ENCODE peak calls at places on chromosomes 12 and 14, in eight cellular contexts. One of them, this sample, is unnamed.

GRCh38 chr12:53219956-53220856 is 11.8 kb downstream of the RARG start:
- DNase-seq in testis: peak
- DNase-seq in ovary: peak
- DNase-seq in progenitor cell of endocrine pancreas: no peak
- DNase-seq in fibroblast of the aortic adventitia: peak
- DNase-seq in tibial artery: peak
- DNase-seq in fibroblast of mammary gland: peak
- DNase-seq in AG04450: no peak
- DNase-seq in this sample: no peak

GRCh38 chr14:58650857-58651256 is 13.1 kb downstream of the DACT1 start:
- DNase-seq in fibroblast of mammary gland: no peak
- DNase-seq in AG04450: no peak
- DNase-seq in progenitor cell of endocrine pancreas: no peak
- DNase-seq in tibial artery: no peak
- DNase-seq in fibroblast of the aortic adventitia: no peak
- DNase-seq in ovary: no peak
- DNase-seq in testis: no peak
- DNase-seq in this sample: no peak

GRCh38 chr12:79514730-79515525 is 175.8 kb downstream of the PAWR start:
- DNase-seq in fibroblast of mammary gland: peak
- DNase-seq in tibial artery: no peak
- DNase-seq in ovary: no peak
- DNase-seq in fibroblast of the aortic adventitia: no peak
- DNase-seq in progenitor cell of endocrine pancreas: no peak
- DNase-seq in testis: no peak
- DNase-seq in AG04450: no peak
- DNase-seq in this sample: no peak

GRCh38 chr14:69574954-69575295 is 254 bp upstream of the CCDC177 start:
- DNase-seq in progenitor cell of endocrine pancreas: no peak
- DNase-seq in AG04450: no peak
- DNase-seq in ovary: no peak
- DNase-seq in tibial artery: no peak
- DNase-seq in fibroblast of the aortic adventitia: no peak
- DNase-seq in fibroblast of mammary gland: no peak
- DNase-seq in testis: no peak
- DNase-seq in this sample: no peak

GRCh38 chr14:70906785-70907171 is 481 bp upstream of the PCNX1 start:
- DNase-seq in tibial artery: no peak
- DNase-seq in fibroblast of mammary gland: no peak
- DNase-seq in ovary: no peak
- DNase-seq in fibroblast of the aortic adventitia: peak
- DNase-seq in progenitor cell of endocrine pancreas: no peak
- DNase-seq in AG04450: no peak
- DNase-seq in testis: no peak
- DNase-seq in this sample: no peak

GRCh38 chr12:132347471-132347855 is 18.1 kb upstream of the GALNT9 start:
- DNase-seq in tibial artery: no peak
- DNase-seq in fibroblast of the aortic adventitia: no peak
- DNase-seq in fibroblast of mammary gland: no peak
- DNase-seq in testis: no peak
- DNase-seq in progenitor cell of endocrine pancreas: no peak
- DNase-seq in ovary: no peak
- DNase-seq in AG04450: no peak
- DNase-seq in this sample: no peak

GRCh38 chr12:22255097-22255496 is 79.4 kb downstream of the ST8SIA1 start:
- DNase-seq in AG04450: no peak
- DNase-seq in tibial artery: no peak
- DNase-seq in fibroblast of the aortic adventitia: no peak
- DNase-seq in ovary: no peak
- DNase-seq in fibroblast of mammary gland: no peak
- DNase-seq in testis: no peak
- DNase-seq in progenitor cell of endocrine pancreas: no peak
- DNase-seq in this sample: no peak

GRCh38 chr12:4589941-4590340 is 27.9 kb downstream of the DYRK4 start:
- DNase-seq in testis: no peak
- DNase-seq in ovary: no peak
- DNase-seq in fibroblast of mammary gland: peak
- DNase-seq in fibroblast of the aortic adventitia: peak
- DNase-seq in progenitor cell of endocrine pancreas: no peak
- DNase-seq in AG04450: no peak
- DNase-seq in tibial artery: no peak
- DNase-seq in this sample: no peak

GRCh38 chr14:68403794-68404522 is 388.9 kb downstream of the ZFP36L1 start:
- DNase-seq in testis: no peak
- DNase-seq in tibial artery: no peak
- DNase-seq in progenitor cell of endocrine pancreas: no peak
- DNase-seq in fibroblast of the aortic adventitia: no peak
- DNase-seq in AG04450: no peak
- DNase-seq in fibroblast of mammary gland: no peak
- DNase-seq in ovary: no peak
- DNase-seq in this sample: no peak

GRCh38 chr12:119283315-119283714 is 51.2 kb upstream of the CCDC60 start:
- DNase-seq in fibroblast of mammary gland: no peak
- DNase-seq in tibial artery: no peak
- DNase-seq in ovary: no peak
- DNase-seq in AG04450: no peak
- DNase-seq in testis: no peak
- DNase-seq in fibroblast of the aortic adventitia: no peak
- DNase-seq in progenitor cell of endocrine pancreas: no peak
- DNase-seq in this sample: no peak

GRCh38 chr14:75437201-75438143 is 9.7 kb downstream of the JDP2 start:
- DNase-seq in fibroblast of mammary gland: no peak
- DNase-seq in fibroblast of the aortic adventitia: no peak
- DNase-seq in AG04450: no peak
- DNase-seq in testis: no peak
- DNase-seq in progenitor cell of endocrine pancreas: no peak
- DNase-seq in tibial artery: no peak
- DNase-seq in ovary: no peak
- DNase-seq in this sample: no peak

GRCh38 chr14:53032838-53033390 is 82.1 kb upstream of the FERMT2 start:
- DNase-seq in ovary: no peak
- DNase-seq in AG04450: no peak
- DNase-seq in fibroblast of the aortic adventitia: no peak
- DNase-seq in tibial artery: no peak
- DNase-seq in fibroblast of mammary gland: no peak
- DNase-seq in progenitor cell of endocrine pancreas: no peak
- DNase-seq in testis: no peak
- DNase-seq in this sample: no peak

GRCh38 chr14:72942934-72943333 is 16.7 kb downstream of the DCAF4 start:
- DNase-seq in ovary: no peak
- DNase-seq in progenitor cell of endocrine pancreas: no peak
- DNase-seq in testis: no peak
- DNase-seq in tibial artery: no peak
- DNase-seq in fibroblast of the aortic adventitia: no peak
- DNase-seq in fibroblast of mammary gland: no peak
- DNase-seq in AG04450: no peak
- DNase-seq in this sample: no peak

GRCh38 chr12:28817524-28817923 is 331.6 kb upstream of the FAR2 start:
- DNase-seq in testis: no peak
- DNase-seq in tibial artery: no peak
- DNase-seq in ovary: no peak
- DNase-seq in AG04450: no peak
- DNase-seq in fibroblast of mammary gland: no peak
- DNase-seq in fibroblast of the aortic adventitia: no peak
- DNase-seq in progenitor cell of endocrine pancreas: no peak
- DNase-seq in this sample: no peak

GRCh38 chr14:101948666-101949205 is 15.6 kb upstream of the DYNC1H1 start:
- DNase-seq in fibroblast of mammary gland: no peak
- DNase-seq in progenitor cell of endocrine pancreas: no peak
- DNase-seq in AG04450: no peak
- DNase-seq in ovary: no peak
- DNase-seq in fibroblast of the aortic adventitia: no peak
- DNase-seq in testis: no peak
- DNase-seq in tibial artery: no peak
- DNase-seq in this sample: no peak

GRCh38 chr14:54555651-54556050 is 11.3 kb upstream of the SAMD4A start:
- DNase-seq in ovary: no peak
- DNase-seq in fibroblast of the aortic adventitia: no peak
- DNase-seq in testis: no peak
- DNase-seq in progenitor cell of endocrine pancreas: no peak
- DNase-seq in tibial artery: no peak
- DNase-seq in fibroblast of mammary gland: peak
- DNase-seq in AG04450: no peak
- DNase-seq in this sample: no peak
- TF ChIP-seq CTCF in ovary: no peak
- TF ChIP-seq CTCF in fibroblast of the aortic adventitia: no peak
- TF ChIP-seq CTCF in testis: no peak
- TF ChIP-seq CTCF in progenitor cell of endocrine pancreas: no peak
- TF ChIP-seq CTCF in tibial artery: no peak
- TF ChIP-seq CTCF in fibroblast of mammary gland: peak
- TF ChIP-seq CTCF in AG04450: peak
- TF ChIP-seq CTCF in this sample: no peak

GRCh38 chr12:104736307-104736706 is 221.8 kb downstream of the SLC41A2 start:
- DNase-seq in tibial artery: no peak
- DNase-seq in ovary: no peak
- DNase-seq in fibroblast of the aortic adventitia: peak
- DNase-seq in progenitor cell of endocrine pancreas: no peak
- DNase-seq in testis: no peak
- DNase-seq in fibroblast of mammary gland: peak
- DNase-seq in AG04450: peak
- DNase-seq in this sample: no peak

GRCh38 chr12:104735801-104736200 is 222.3 kb downstream of the SLC41A2 start:
- DNase-seq in fibroblast of the aortic adventitia: no peak
- DNase-seq in ovary: no peak
- DNase-seq in AG04450: no peak
- DNase-seq in progenitor cell of endocrine pancreas: no peak
- DNase-seq in tibial artery: no peak
- DNase-seq in fibroblast of mammary gland: no peak
- DNase-seq in testis: no peak
- DNase-seq in this sample: no peak

GRCh38 chr12:104734541-104735075 is 223.5 kb downstream of the SLC41A2 start:
- DNase-seq in fibroblast of mammary gland: no peak
- DNase-seq in ovary: no peak
- DNase-seq in fibroblast of the aortic adventitia: no peak
- DNase-seq in testis: no peak
- DNase-seq in tibial artery: no peak
- DNase-seq in progenitor cell of endocrine pancreas: no peak
- DNase-seq in AG04450: no peak
- DNase-seq in this sample: no peak

GRCh38 chr12:104730761-104731160 is 227.3 kb downstream of the SLC41A2 start:
- DNase-seq in AG04450: no peak
- DNase-seq in testis: no peak
- DNase-seq in ovary: no peak
- DNase-seq in progenitor cell of endocrine pancreas: no peak
- DNase-seq in tibial artery: no peak
- DNase-seq in fibroblast of mammary gland: no peak
- DNase-seq in fibroblast of the aortic adventitia: no peak
- DNase-seq in this sample: no peak

DNA sequence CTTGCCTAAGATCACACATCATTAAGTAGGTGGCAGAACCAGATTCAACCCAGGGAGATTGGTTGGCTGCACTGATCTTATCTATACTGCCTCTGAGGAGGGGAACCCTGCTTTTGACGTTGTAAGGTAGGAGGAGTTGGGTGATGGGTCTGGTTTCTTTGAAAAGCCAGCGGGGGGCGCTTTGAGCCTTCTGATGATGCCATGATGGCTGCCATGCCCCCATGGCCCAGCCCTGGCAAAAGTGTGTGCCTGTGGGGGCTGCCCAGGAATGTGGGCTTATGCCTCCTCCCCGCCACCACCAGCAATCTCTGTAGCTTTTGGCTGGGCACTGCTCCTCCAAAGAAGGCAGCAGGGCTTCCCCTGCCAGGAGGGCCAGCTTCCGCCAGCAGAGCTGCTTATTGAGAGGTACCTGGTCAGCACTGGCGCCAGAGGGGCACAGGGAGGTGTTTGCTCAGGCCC is 224.3 kb downstream of the SLC41A2 start:
- DNase-seq in fibroblast of mammary gland: no peak
- DNase-seq in AG04450: no peak
- DNase-seq in ovary: no peak
- DNase-seq in fibroblast of the aortic adventitia: no peak
- DNase-seq in testis: no peak
- DNase-seq in tibial artery: no peak
- DNase-seq in progenitor cell of endocrine pancreas: no peak
- DNase-seq in this sample: no peak
- TF ChIP-seq CTCF in fibroblast of mammary gland: no peak
- TF ChIP-seq CTCF in AG04450: no peak
- TF ChIP-seq CTCF in ovary: no peak
- TF ChIP-seq CTCF in fibroblast of the aortic adventitia: no peak
- TF ChIP-seq CTCF in testis: no peak
- TF ChIP-seq CTCF in tibial artery: peak
- TF ChIP-seq CTCF in progenitor cell of endocrine pancreas: no peak
- TF ChIP-seq CTCF in this sample: peak

DNA sequence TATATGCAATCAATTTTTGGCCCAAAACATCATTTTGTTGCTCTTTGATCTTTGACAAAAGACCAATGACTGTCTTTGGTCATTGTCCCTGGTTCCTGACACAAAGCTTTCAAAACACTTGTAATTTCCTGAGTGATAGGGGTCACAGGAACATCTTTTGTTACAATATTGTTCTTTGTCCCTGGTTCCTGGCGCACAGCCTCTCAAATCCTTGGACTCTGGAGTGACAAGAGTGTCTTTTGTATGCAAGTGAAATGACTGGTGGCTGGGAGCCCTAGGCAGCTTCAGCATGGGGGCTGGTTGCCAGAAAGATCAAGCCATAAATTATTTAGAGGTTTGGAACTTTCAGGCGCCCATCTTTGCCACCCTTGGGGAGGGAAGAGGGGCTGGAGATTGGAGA is 53.9 kb downstream of the DNAH10 start:
- DNase-seq in AG04450: no peak
- DNase-seq in fibroblast of mammary gland: no peak
- DNase-seq in fibroblast of the aortic adventitia: no peak
- DNase-seq in testis: peak
- DNase-seq in tibial artery: no peak
- DNase-seq in progenitor cell of endocrine pancreas: no peak
- DNase-seq in ovary: no peak
- DNase-seq in this sample: no peak
- TF ChIP-seq CTCF in AG04450: no peak
- TF ChIP-seq CTCF in fibroblast of mammary gland: no peak
- TF ChIP-seq CTCF in fibroblast of the aortic adventitia: no peak
- TF ChIP-seq CTCF in testis: no peak
- TF ChIP-seq CTCF in tibial artery: no peak
- TF ChIP-seq CTCF in progenitor cell of endocrine pancreas: no peak
- TF ChIP-seq CTCF in ovary: no peak
- TF ChIP-seq CTCF in this sample: no peak

DNA sequence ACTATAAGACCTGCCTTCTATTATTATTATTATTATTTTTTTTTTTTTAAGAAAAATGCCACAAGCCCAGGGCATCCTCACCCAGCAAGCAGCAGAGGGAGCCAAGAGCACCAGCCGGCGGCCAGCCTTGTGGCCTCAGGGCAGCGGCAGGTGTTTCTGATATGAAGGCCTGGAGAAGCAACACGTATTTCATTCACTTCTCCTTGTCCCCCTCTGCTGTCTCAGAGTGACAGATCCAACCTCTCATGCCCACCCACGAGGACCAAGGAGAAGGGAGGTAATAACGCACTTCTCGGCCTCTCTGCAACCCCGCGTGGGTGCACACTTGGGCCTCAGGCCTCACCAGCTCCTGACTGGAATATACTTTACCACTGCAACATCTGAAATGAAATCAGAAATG is 25.4 kb downstream of the CDC42BPB start:
- DNase-seq in testis: no peak
- DNase-seq in progenitor cell of endocrine pancreas: no peak
- DNase-seq in tibial artery: no peak
- DNase-seq in ovary: no peak
- DNase-seq in AG04450: no peak
- DNase-seq in fibroblast of the aortic adventitia: no peak
- DNase-seq in fibroblast of mammary gland: no peak
- DNase-seq in this sample: no peak
- TF ChIP-seq CTCF in testis: no peak
- TF ChIP-seq CTCF in progenitor cell of endocrine pancreas: peak
- TF ChIP-seq CTCF in tibial artery: no peak
- TF ChIP-seq CTCF in ovary: no peak
- TF ChIP-seq CTCF in AG04450: no peak
- TF ChIP-seq CTCF in fibroblast of the aortic adventitia: no peak
- TF ChIP-seq CTCF in fibroblast of mammary gland: peak
- TF ChIP-seq CTCF in this sample: no peak